ENCODE peak calls at places on chromosomes 4 and X, in seven cellular contexts. E is GM10248; R is naive thymus-derived CD4-positive, alpha-beta T cell; L is left ventricle myocardium inferior; B is stimulated activated naive CD8-positive, alpha-beta T cell treated with anti-CD3 and anti-CD28 coated beads, Interleukin-15, amount 100 ng/mL, for 72 hours; D is M059J; S is CD4-positive, CD25-positive, alpha-beta regulatory T cell. U is an unnamed sample.
A peak's percentile ranks its signal among the peaks of the same experiment; 100 is the strongest.

GRCh38 chr4:120865985-120866384 is 56.5 kb downstream of the PRDM5 start:
- DNase-seq in B (no peak), R (no peak), E (no peak), D (no peak), L (no peak), S (no peak), U (no peak)

GRCh38 chr4:1872918-1873269 is 1.7 kb downstream of the NSD2 start:
- DNase-seq in R (no peak), E (peak; percentile 52), D (peak; percentile 83), S (peak; percentile 77), B (peak; percentile 35), L (no peak), U (no peak)

GRCh38 chr4:109020861-109021260 is 258.0 kb upstream of the ETNPPL start:
- DNase-seq in R (no peak), S (no peak), L (no peak), E (no peak), D (no peak), B (no peak), U (no peak)

GRCh38 chr4:96598465-96598864 is 758.6 kb downstream of the PDHA2 start:
- DNase-seq in D (no peak), S (no peak), L (peak; percentile 28), B (no peak), R (no peak), E (no peak), U (no peak)

GRCh38 chrX:123834116-123834515 is 25.7 kb upstream of the XIAP start:
- DNase-seq in L (no peak), D (no peak), B (no peak), R (no peak), E (no peak), S (no peak), U (no peak)

GRCh38 chrX:149871940-149872339 is 9.0 kb upstream of the MAGEA8 start:
- DNase-seq in D (peak; percentile 52), R (peak; percentile 14), E (peak; percentile 56), B (peak; percentile 57), L (no peak), S (peak; percentile 67), U (peak; percentile 72)

GRCh38 chrX:76109654-76110053 is 63.2 kb upstream of the PBDC1 start:
- DNase-seq in B (no peak), D (no peak), S (no peak), E (no peak), R (no peak), L (no peak), U (no peak)

GRCh38 chr4:2714071-2714770 is 41.9 kb downstream of the TNIP2 start:
- DNase-seq in S (peak; percentile 79), B (no peak), E (no peak), L (peak; percentile 26), D (no peak), R (peak; percentile 70), U (peak; percentile 3)

GRCh38 chr4:169051936-169052335 is 41.9 kb upstream of the CBR4 start:
- DNase-seq in D (no peak), B (no peak), L (no peak), R (no peak), S (no peak), E (no peak), U (no peak)

GRCh38 chr4:10655968-10656367 is 28.6 kb downstream of the CLNK start:
- DNase-seq in S (peak; percentile 50), R (no peak), E (no peak), L (no peak), B (no peak), D (peak; percentile 71), U (no peak)

GRCh38 chr4:73828945-73829344 is 7.5 kb upstream of the CXCL6 start:
- DNase-seq in L (no peak), S (no peak), R (no peak), E (no peak), D (peak; percentile 33), B (no peak), U (no peak)

GRCh38 chr4:151687021-151687640 is 73.7 kb downstream of the GATB start:
- DNase-seq in B (no peak), D (peak; percentile 92), E (no peak), R (no peak), L (no peak), S (no peak), U (no peak)

GRCh38 chrX:40617566-40617965 is 5.7 kb upstream of the MPC1L start:
- DNase-seq in S (no peak), E (no peak), R (no peak), L (no peak), B (no peak), D (peak; percentile 25), U (no peak)

U was measured in immature natural killer cell.